ENCODE peak calls at places on chromosomes 3 and 15, in nine cellular contexts. R is A172; V is activated naive CD4-positive, alpha-beta T cell treated with anti-CD3 and anti-CD28 coated beads for 36 hours; I is progenitor cell of endocrine pancreas; T is AG09319; J is osteocyte; B is stimulated activated CD4-positive, alpha-beta T cell treated with anti-CD3 and anti-CD28 coated beads, TNF-alpha, amount 100 ng/mL, for 4 hours; W is astrocyte of the spinal cord; U is coronary artery. Q is an unnamed sample.

GRCh38 chr3:57391767-57392166 is 99.3 kb upstream of the ASB14 start:
- DNase-seq in R (no peak), V (no peak), I (no peak), T (no peak), J (no peak), B (no peak), W (no peak), U (no peak), Q (no peak)

GRCh38 chr15:95565702-95566101 is 764.8 kb upstream of the NR2F2 start:
- DNase-seq in R (no peak), V (no peak), I (no peak), T (no peak), J (no peak), B (no peak), W (no peak), U (no peak), Q (no peak)

GRCh38 chr3:189664311-189664710 is 33.1 kb downstream of the TP63 start:
- DNase-seq in R (peak), V (no peak), I (no peak), T (peak), J (no peak), B (no peak), W (peak), U (no peak), Q (no peak)

GRCh38 chr3:65877160-65877559 is 161.6 kb downstream of the MAGI1 start:
- DNase-seq in R (no peak), V (no peak), I (no peak), T (no peak), J (no peak), B (no peak), W (peak), U (no peak), Q (no peak)

GRCh38 chr3:10542518-10542917 is 37.1 kb upstream of the ATP2B2 start:
- DNase-seq in R (no peak), V (no peak), I (no peak), T (no peak), J (no peak), B (no peak), W (no peak), U (no peak), Q (no peak)

GRCh38 chr3:45938858-45939257 is 4.4 kb upstream of the CXCR6 start:
- DNase-seq in R (peak), V (peak), I (peak), T (peak), J (peak), B (peak), W (peak), U (peak), Q (peak)

GRCh38 chr3:49616491-49616941 is 57.6 kb upstream of the APEH start:
- DNase-seq in R (peak), V (no peak), I (no peak), T (no peak), J (peak), B (no peak), W (peak), U (no peak), Q (no peak)

GRCh38 chr3:78613366-78614008 is 1154.3 kb downstream of the ROBO1 start:
- DNase-seq in R (no peak), V (no peak), I (no peak), T (no peak), J (no peak), B (no peak), W (no peak), U (no peak), Q (no peak)

GRCh38 chr15:68658151-68658550 is 79.4 kb downstream of the CORO2B start:
- DNase-seq in R (no peak), V (no peak), I (no peak), T (no peak), J (no peak), B (no peak), W (no peak), U (peak), Q (no peak)

Q was measured in neuronal stem cell.